ENCODE peak calls at places on chromosomes 3 and 15, in ten cellular contexts. U is neuronal stem cell; S is CD8-positive, alpha-beta memory T cell; E is lung; X is tibial nerve; O is neural progenitor cell; Q is suprapubic skin; Y is psoas muscle; P is H9; T is HCT116. J is an unnamed sample.

GRCh38 chr15:29331669-29332068 is 62.0 kb upstream of the NSMCE3 start:
- DNase-seq in Y (no peak), U (no peak), X (no peak), O (no peak), T (no peak), Q (no peak), E (no peak), P (no peak), S (no peak), J (no peak)

GRCh38 chr3:136621628-136622027 is 130.6 kb downstream of the STAG1 start:
- DNase-seq in E (no peak), U (no peak), Q (no peak), S (no peak), X (no peak), O (no peak), P (no peak), T (no peak), Y (no peak), J (no peak)

GRCh38 chr3:139674585-139675260 is 3.0 kb downstream of the NMNAT3 start:
- DNase-seq in S (no peak), E (no peak), U (no peak), T (no peak), X (no peak), O (no peak), Y (no peak), P (no peak), Q (no peak), J (no peak)

GRCh38 chr3:155244206-155244605 is 49.3 kb downstream of the STRIT1 start:
- DNase-seq in T (no peak), U (no peak), E (no peak), O (no peak), Q (no peak), X (no peak), S (no peak), P (no peak), Y (no peak), J (no peak)

GRCh38 chr3:14274537-14274936 is 95.9 kb downstream of the LSM3 start:
- DNase-seq in S (no peak), X (no peak), U (no peak), P (no peak), E (no peak), Q (no peak), T (no peak), O (peak; percentile 31), Y (no peak), J (no peak)

GRCh38 chr3:192844366-192844765 is 73.3 kb downstream of the MB21D2 start:
- DNase-seq in O (no peak), P (no peak), Q (no peak), X (no peak), Y (no peak), T (no peak), E (no peak), S (no peak), U (no peak), J (no peak)

GRCh38 chr15:40922608-40923005 is 6.5 kb upstream of the DLL4 start:
- DNase-seq in Y (no peak), T (no peak), E (no peak), X (no peak), Q (peak; percentile 54), S (no peak), P (no peak), U (no peak), O (no peak), J (no peak)

GRCh38 chr3:51500632-51501131 is 867 bp upstream of the DCAF1 start:
- DNase-seq in Q (peak; percentile 70), O (no peak), T (no peak), P (no peak), Y (peak; percentile 60), S (peak; percentile 48), X (no peak), U (no peak), E (peak; percentile 32), J (no peak)

DNA sequence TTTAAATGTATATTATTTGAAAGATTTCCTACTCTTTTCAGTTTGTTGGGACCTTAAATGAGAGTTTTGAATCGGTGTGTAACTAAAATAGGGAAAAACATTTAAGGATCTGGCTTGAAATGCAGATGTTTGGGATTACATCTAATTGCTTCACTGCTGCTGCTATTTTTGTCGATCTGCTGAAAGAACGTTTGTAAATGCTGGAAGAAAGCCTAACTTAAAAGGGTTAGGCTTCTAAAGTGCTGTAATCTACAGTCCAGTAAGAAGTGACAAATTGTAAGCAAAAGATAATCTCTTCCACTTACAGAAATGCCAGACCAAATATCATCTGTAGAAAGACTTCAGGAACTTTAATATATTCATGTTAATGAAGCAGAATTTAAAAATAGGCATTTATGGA is 691.6 kb downstream of the ZNF385D start:
- DNase-seq in T (no peak), E (no peak), S (no peak), O (no peak), Y (no peak), U (no peak), P (no peak), Q (no peak), X (no peak), J (no peak)
- H3K9me3 ChIP-seq in T (peaks cover 13% of the 10 kb centered on the region), E (no peaks in the 10 kb centered on the region), S (no peaks in the 10 kb centered on the region), O (no peaks in the 10 kb centered on the region), Y (no peaks in the 10 kb centered on the region), U (no peaks in the 10 kb centered on the region), P (no peaks in the 10 kb centered on the region), Q (no peaks in the 10 kb centered on the region), X (no peaks in the 10 kb centered on the region), J (no peaks in the 10 kb centered on the region)

GRCh38 chr15:95097366-95097765 is 866.0 kb downstream of the MCTP2 start:
- DNase-seq in T (no peak), S (no peak), U (no peak), Q (no peak), Y (no peak), O (no peak), P (no peak), E (no peak), X (no peak), J (no peak)
- H3K9me3 ChIP-seq in T (no peaks in the 10 kb centered on the region), S (no peaks in the 10 kb centered on the region), U (no peaks in the 10 kb centered on the region), Q (no peaks in the 10 kb centered on the region), Y (no peaks in the 10 kb centered on the region), O (no peaks in the 10 kb centered on the region), P (no peaks in the 10 kb centered on the region), E (no peaks in the 10 kb centered on the region), X (no peaks in the 10 kb centered on the region), J (no peaks in the 10 kb centered on the region)

GRCh38 chr3:72317491-72317890 is 530.8 kb downstream of the SHQ1 start:
- DNase-seq in E (no peak), U (no peak), T (no peak), S (no peak), X (no peak), P (no peak), O (no peak), Y (no peak), Q (no peak), J (no peak)

GRCh38 chr3:72320911-72321385 is 527.3 kb downstream of the SHQ1 start:
- DNase-seq in T (no peak), Q (no peak), P (no peak), S (no peak), X (no peak), O (no peak), E (no peak), Y (no peak), U (no peak), J (no peak)

GRCh38 chr3:72320096-72320910 is 527.9 kb downstream of the SHQ1 start:
- DNase-seq in O (no peak), P (no peak), Y (no peak), S (no peak), X (no peak), Q (no peak), U (no peak), T (no peak), E (no peak), J (no peak)

GRCh38 chr3:72318504-72319201 is 529.6 kb downstream of the SHQ1 start:
- DNase-seq in Y (no peak), U (no peak), S (no peak), T (no peak), O (no peak), Q (no peak), P (no peak), X (no peak), E (no peak), J (no peak)

DNA sequence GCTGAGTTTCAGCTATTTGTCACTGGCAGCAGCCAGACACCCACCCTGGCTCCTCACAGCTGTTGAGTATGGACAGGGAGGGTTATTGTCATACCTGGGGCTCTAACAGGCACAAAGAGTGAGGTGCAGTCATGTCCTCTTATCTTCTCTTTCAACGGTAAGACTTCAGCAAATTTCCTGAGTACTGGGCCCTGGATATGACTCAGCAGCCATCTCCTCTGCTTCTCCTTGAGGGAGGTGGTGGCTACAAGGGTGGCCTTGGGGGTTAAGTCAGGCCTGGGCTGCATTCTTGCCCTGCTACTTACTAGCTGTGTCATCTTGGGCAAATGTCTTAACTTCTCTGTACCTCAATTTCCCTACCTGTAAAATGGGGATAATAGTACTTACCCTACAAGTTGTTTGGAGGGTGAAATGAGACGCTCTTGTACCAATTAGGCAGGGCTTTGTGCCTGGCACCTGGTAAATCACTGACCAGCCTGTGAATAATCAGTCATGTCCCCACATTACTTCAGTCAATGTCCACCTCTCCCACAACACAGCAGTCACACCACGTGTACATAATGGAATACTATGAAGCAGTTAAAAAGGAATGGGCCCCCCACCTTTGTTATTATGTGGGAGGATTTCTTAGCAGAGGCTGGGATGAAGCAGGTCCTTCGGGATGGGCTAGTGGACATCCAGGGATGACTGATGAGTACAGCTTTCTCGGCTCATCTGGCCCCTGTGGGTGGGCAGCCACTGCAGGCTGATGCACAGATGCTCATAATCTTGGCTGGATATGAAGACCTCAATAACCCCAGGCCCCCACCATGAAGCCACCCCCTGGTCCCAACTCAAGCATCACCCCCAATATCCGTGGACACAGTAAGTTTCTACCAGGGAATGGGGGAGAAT is 528.8 kb downstream of the SHQ1 start:
- DNase-seq in X (no peak), Q (no peak), U (no peak), O (no peak), P (no peak), Y (no peak), T (no peak), S (no peak), E (no peak), J (no peak)
- H3K9me3 ChIP-seq in X (no peaks in the 10 kb centered on the region), Q (no peaks in the 10 kb centered on the region), U (no peaks in the 10 kb centered on the region), O (no peaks in the 10 kb centered on the region), P (no peaks in the 10 kb centered on the region), Y (no peaks in the 10 kb centered on the region), T (no peaks in the 10 kb centered on the region), S (no peaks in the 10 kb centered on the region), E (no peaks in the 10 kb centered on the region), J (no peaks in the 10 kb centered on the region)

GRCh38 chr15:27894645-27895044 is 204.5 kb downstream of the OCA2 start:
- DNase-seq in U (no peak), S (no peak), Y (no peak), T (no peak), X (no peak), O (no peak), E (no peak), P (no peak), Q (no peak), J (no peak)

GRCh38 chr15:27903405-27903804 is 195.7 kb downstream of the OCA2 start:
- DNase-seq in Q (no peak), P (no peak), T (no peak), X (no peak), U (no peak), S (no peak), Y (no peak), E (no peak), O (no peak), J (no peak)

GRCh38 chr15:27899583-27900295 is 199.4 kb downstream of the OCA2 start:
- DNase-seq in Q (no peak), O (no peak), S (no peak), E (no peak), P (peak; percentile 40), X (no peak), U (no peak), T (no peak), Y (no peak), J (no peak)

GRCh38 chr15:27902680-27903385 is 196.3 kb downstream of the OCA2 start:
- DNase-seq in U (no peak), Y (no peak), S (no peak), T (no peak), X (no peak), Q (no peak), P (no peak), E (no peak), O (no peak), J (no peak)

GRCh38 chr15:27897481-27897880 is 201.6 kb downstream of the OCA2 start:
- DNase-seq in X (no peak), P (no peak), Y (no peak), T (no peak), O (no peak), E (no peak), Q (no peak), S (no peak), U (no peak), J (no peak)
- H3K9me3 ChIP-seq in X (no peaks in the 10 kb centered on the region), P (peaks cover 9% of the 10 kb centered on the region), Y (peaks cover 6% of the 10 kb centered on the region), T (no peaks in the 10 kb centered on the region), O (peaks cover 4% of the 10 kb centered on the region), E (no peaks in the 10 kb centered on the region), Q (peaks cover 6% of the 10 kb centered on the region), S (no peaks in the 10 kb centered on the region), U (peaks cover 6% of the 10 kb centered on the region), J (peaks cover 2% of the 10 kb centered on the region)